ENCODE peak calls at places on chromosomes 1 and 21, in four cellular contexts. Z, R, G and Y are unnamed samples.
A peak's percentile ranks its signal among the peaks of the same experiment; 100 is the strongest.

GRCh38 chr1:6028042-6028895 is 17.4 kb upstream of the KCNAB2 start:
- DNase-seq in R (no peak), G (no peak), Z (no peak), Y (no peak)

GRCh38 chr1:170445096-170445495 is 86.9 kb upstream of the GORAB start:
- DNase-seq in R (no peak), G (no peak), Z (peak; percentile 94), Y (peak; percentile 74)

GRCh38 chr1:169892819-169893644 is 664 bp downstream of the SCYL3 start:
- DNase-seq in Z (peak; percentile 61), R (no peak), G (peak; percentile 11), Y (peak; percentile 69)

GRCh38 chr1:145956776-145957442 is 908 bp downstream of the LIX1L start:
- DNase-seq in G (no peak), R (no peak), Z (peak; percentile 61), Y (peak; percentile 72)

GRCh38 chr1:103788377-103788776 is 38.7 kb downstream of the AMY1C start:
- DNase-seq in G (no peak), Z (peak; percentile 34), R (peak; percentile 10), Y (peak; percentile 55)

GRCh38 chr21:34526618-34527290 is 14.7 kb upstream of the KCNE1 start:
- DNase-seq in R (peak; percentile 99), Z (peak; percentile 99), G (peak; percentile 67), Y (peak; percentile 98)

GRCh38 chr1:211697356-211697755 is 21.9 kb upstream of the NEK2 start:
- DNase-seq in Z (no peak), R (no peak), G (no peak), Y (no peak)

GRCh38 chr1:183270541-183271141 is 84.6 kb downstream of the LAMC2 start:
- DNase-seq in R (no peak), G (no peak), Z (peak; percentile 92), Y (peak; percentile 93)

GRCh38 chr1:84689514-84690396 is 506 bp downstream of the SSX2IP start:
- DNase-seq in Z (peak; percentile 79), G (peak; percentile 89), R (peak; percentile 55), Y (peak; percentile 75)

GRCh38 chr1:32971576-32971975 is 7.0 kb upstream of the RNF19B start:
- DNase-seq in G (no peak), R (no peak), Z (no peak), Y (no peak)

GRCh38 chr1:206681359-206681758 is 3.3 kb upstream of the MAPKAPK2 start:
- DNase-seq in Z (no peak), G (no peak), R (no peak), Y (no peak)
- H3K4me1 ChIP-seq in Z (no peaks in the 10 kb centered on the region), G (peaks cover 8% of the 10 kb centered on the region), R (peaks cover 2% of the 10 kb centered on the region), Y (peaks cover 5% of the 10 kb centered on the region)

DNA sequence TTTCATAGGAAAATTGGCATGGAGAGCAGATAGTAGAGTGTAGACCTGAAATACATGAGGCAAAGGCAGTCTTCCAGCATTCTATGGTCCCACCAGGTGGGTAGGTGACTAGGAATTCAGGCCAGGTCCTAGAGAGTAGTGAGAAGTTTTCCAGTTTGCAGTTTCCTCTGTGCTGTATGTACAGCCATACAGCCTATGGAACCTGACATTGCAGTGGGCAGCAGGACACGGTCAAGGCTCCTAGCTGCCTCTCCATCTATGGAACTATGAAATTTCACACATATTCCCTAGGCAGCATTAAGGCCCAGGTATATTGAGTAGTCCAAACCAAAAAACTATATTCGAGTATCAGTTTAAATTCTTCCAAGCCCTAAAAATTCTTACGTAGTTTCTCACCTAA is 16.3 kb downstream of the POGK start:
- DNase-seq in Z (no peak), R (no peak), G (no peak), Y (no peak)
- H3K4me3 ChIP-seq in Z (no peak overlapping the region), R (no peak overlapping the region), G (no peak overlapping the region), Y (no peak overlapping the region)

GRCh38 chr1:21340230-21340564 is 49.9 kb upstream of the ECE1 start:
- DNase-seq in G (no peak), R (no peak), Z (no peak), Y (no peak)

GRCh38 chr1:21339402-21340229 is 49.4 kb upstream of the ECE1 start:
- DNase-seq in Z (no peak), G (no peak), R (peak; percentile 51), Y (no peak)

GRCh38 chr1:21337459-21337930 is 47.2 kb upstream of the ECE1 start:
- DNase-seq in G (no peak), Z (no peak), R (no peak), Y (no peak)

GRCh38 chr1:21337931-21338567 is 47.8 kb upstream of the ECE1 start:
- DNase-seq in R (no peak), G (no peak), Z (peak; percentile 79), Y (peak; percentile 96)

GRCh38 chr1:21338568-21339401 is 48.5 kb upstream of the ECE1 start:
- DNase-seq in R (peak; percentile 82), Z (peak; percentile 36), G (no peak), Y (no peak)
- H3K9ac ChIP-seq in R (no peak overlapping the region), Z (peak overlapping the region; percentile 39), G (no peak overlapping the region), Y (peak overlapping the region; percentile 17)

GRCh38 chr1:25731148-25731547 is 68.8 kb upstream of the SELENON start:
- DNase-seq in G (no peak), Z (no peak), R (no peak), Y (no peak)
- H3K4me1 ChIP-seq in G (peaks cover 16% of the 10 kb centered on the region), Z (peaks cover 3% of the 10 kb centered on the region), R (no peaks in the 10 kb centered on the region), Y (peaks cover 30% of the 10 kb centered on the region)

DNA sequence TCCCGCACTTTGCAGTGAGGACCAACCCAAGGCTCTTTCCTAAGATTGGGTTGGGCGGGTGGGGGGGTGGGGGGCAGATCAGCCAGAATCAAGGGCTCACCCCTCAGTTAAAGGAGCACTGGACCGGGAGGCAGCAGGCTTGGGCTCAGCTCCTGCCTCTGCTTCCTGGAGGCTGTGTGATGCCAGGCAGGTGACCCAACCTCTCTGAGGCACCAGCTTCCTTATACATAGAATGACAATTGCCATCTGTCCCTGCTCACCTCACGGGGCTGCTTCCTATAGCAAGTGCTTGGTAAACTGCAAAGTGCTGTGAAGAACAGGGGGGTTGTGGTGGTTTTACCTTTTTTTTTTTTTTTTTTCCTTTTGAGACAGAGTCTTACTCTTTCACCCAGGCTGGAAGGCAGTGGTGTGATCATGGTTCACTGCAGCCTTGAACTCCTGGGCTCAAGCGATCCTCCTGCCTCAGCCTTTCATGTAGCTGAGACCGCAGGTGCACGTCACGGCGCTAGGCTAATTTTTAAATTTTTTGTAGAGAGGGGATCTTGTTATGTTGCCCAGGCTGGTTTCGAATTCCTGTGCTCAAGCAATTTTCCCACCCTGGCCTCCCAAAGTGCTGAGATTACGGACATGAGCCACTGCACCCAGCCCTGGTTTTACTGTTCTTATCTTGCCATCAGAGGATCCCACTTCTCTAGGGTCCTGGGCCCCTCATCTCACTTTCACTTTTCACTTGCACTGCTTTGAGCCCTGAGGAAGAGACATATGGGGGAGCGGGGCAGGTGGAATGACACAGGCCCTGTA is 11.5 kb downstream of the KCNQ4 start:
- DNase-seq in G (no peak), R (no peak), Z (no peak), Y (no peak)
- H3K4me3 ChIP-seq in G (no peak overlapping the region), R (no peak overlapping the region), Z (no peak overlapping the region), Y (no peak overlapping the region)